ENCODE peak calls at places on chromosomes 3 and 15, in four cellular contexts. One of them, this sample, is unnamed.

GRCh38 chr3:47042231-47042791 is 62.8 kb downstream of the NBEAL2 start:
- DNase-seq in endothelial cell: no peak
- DNase-seq in heart right ventricle: no peak
- DNase-seq in mammary epithelial cell: no peak
- DNase-seq in this sample: peak; percentile 4

GRCh38 chr3:59313365-59313764 is 263.5 kb upstream of the CFAP20DC start:
- DNase-seq in endothelial cell: peak; percentile 71
- DNase-seq in heart right ventricle: peak; percentile 35
- DNase-seq in mammary epithelial cell: peak; percentile 26
- DNase-seq in this sample: peak; percentile 54

GRCh38 chr15:55587321-55588069 is 650 bp downstream of the PYGO1 start:
- DNase-seq in endothelial cell: peak; percentile 33
- DNase-seq in heart right ventricle: peak; percentile 5
- DNase-seq in mammary epithelial cell: peak; percentile 21
- DNase-seq in this sample: peak; percentile 71

GRCh38 chr15:43144512-43144911 is 11.1 kb downstream of the TMEM62 start:
- DNase-seq in endothelial cell: no peak
- DNase-seq in heart right ventricle: no peak
- DNase-seq in mammary epithelial cell: no peak
- DNase-seq in this sample: no peak

GRCh38 chr3:140303875-140304274 is 368.9 kb downstream of the CLSTN2 start:
- DNase-seq in endothelial cell: no peak
- DNase-seq in heart right ventricle: no peak
- DNase-seq in mammary epithelial cell: no peak
- DNase-seq in this sample: no peak

GRCh38 chr3:184261270-184262165 is at the start of gene CAMK2N2:
- DNase-seq in endothelial cell: peak; percentile 34
- DNase-seq in heart right ventricle: peak; percentile 22
- DNase-seq in mammary epithelial cell: peak; percentile 70
- DNase-seq in this sample: peak; percentile 78

GRCh38 chr3:177694316-177694715 is 497.0 kb upstream of the TBL1XR1 start:
- DNase-seq in endothelial cell: no peak
- DNase-seq in heart right ventricle: peak; percentile 20
- DNase-seq in mammary epithelial cell: no peak
- DNase-seq in this sample: no peak

GRCh38 chr3:103218793-103219192 is 784.0 kb downstream of the ZPLD1 start:
- DNase-seq in endothelial cell: no peak
- DNase-seq in heart right ventricle: no peak
- DNase-seq in mammary epithelial cell: no peak
- DNase-seq in this sample: no peak

GRCh38 chr3:180744226-180744625 is 64.9 kb upstream of the CCDC39 start:
- DNase-seq in endothelial cell: no peak
- DNase-seq in heart right ventricle: no peak
- DNase-seq in mammary epithelial cell: no peak
- DNase-seq in this sample: peak; percentile 4

GRCh38 chr15:63984331-63984730 is 62.0 kb downstream of the DAPK2 start:
- DNase-seq in endothelial cell: no peak
- DNase-seq in heart right ventricle: no peak
- DNase-seq in mammary epithelial cell: no peak
- DNase-seq in this sample: no peak

GRCh38 chr3:140360332-140360731 is 317.5 kb upstream of the TRIM42 start:
- DNase-seq in endothelial cell: no peak
- DNase-seq in heart right ventricle: no peak
- DNase-seq in mammary epithelial cell: no peak
- DNase-seq in this sample: no peak

GRCh38 chr3:35723480-35724097 is 84.3 kb downstream of the ARPP21 start:
- DNase-seq in endothelial cell: no peak
- DNase-seq in heart right ventricle: no peak
- DNase-seq in mammary epithelial cell: no peak
- DNase-seq in this sample: no peak

GRCh38 chr15:79371581-79371980 is 60.6 kb upstream of the MINAR1 start:
- DNase-seq in endothelial cell: no peak
- DNase-seq in heart right ventricle: no peak
- DNase-seq in mammary epithelial cell: no peak
- DNase-seq in this sample: no peak

GRCh38 chr15:54820811-54821210 is 375.9 kb downstream of the RSL24D1 start:
- DNase-seq in endothelial cell: no peak
- DNase-seq in heart right ventricle: peak; percentile 5
- DNase-seq in mammary epithelial cell: no peak
- DNase-seq in this sample: no peak

GRCh38 chr15:29636140-29636539 is 186.1 kb downstream of the TJP1 start:
- DNase-seq in endothelial cell: no peak
- DNase-seq in heart right ventricle: no peak
- DNase-seq in mammary epithelial cell: no peak
- DNase-seq in this sample: no peak

GRCh38 chr3:17028363-17028762 is 143.6 kb downstream of the PLCL2 start:
- DNase-seq in endothelial cell: no peak
- DNase-seq in heart right ventricle: no peak
- DNase-seq in mammary epithelial cell: no peak
- DNase-seq in this sample: no peak

GRCh38 chr3:27209595-27210264 is 159.5 kb downstream of the NEK10 start:
- DNase-seq in endothelial cell: no peak
- DNase-seq in heart right ventricle: no peak
- DNase-seq in mammary epithelial cell: no peak
- DNase-seq in this sample: no peak

GRCh38 chr3:169181666-169182065 is 481.8 kb downstream of the MECOM start:
- DNase-seq in endothelial cell: no peak
- DNase-seq in heart right ventricle: no peak
- DNase-seq in mammary epithelial cell: no peak
- DNase-seq in this sample: no peak

GRCh38 chr3:194396897-194397756 is 1.9 kb downstream of the GP5 start:
- DNase-seq in endothelial cell: no peak
- DNase-seq in heart right ventricle: no peak
- DNase-seq in mammary epithelial cell: no peak
- DNase-seq in this sample: no peak

GRCh38 chr3:17831366-17831765 is 88.9 kb upstream of the TBC1D5 start:
- DNase-seq in endothelial cell: no peak
- DNase-seq in heart right ventricle: no peak
- DNase-seq in mammary epithelial cell: peak; percentile 53
- DNase-seq in this sample: no peak

GRCh38 chr15:25173241-25174028 is 218.6 kb downstream of the SNRPN start:
- DNase-seq in endothelial cell: no peak
- DNase-seq in heart right ventricle: peak; percentile 1
- DNase-seq in mammary epithelial cell: no peak
- DNase-seq in this sample: no peak

GRCh38 chr15:101068961-101069734 is 150.0 kb downstream of the LRRK1 start:
- DNase-seq in endothelial cell: peak; percentile 38
- DNase-seq in heart right ventricle: no peak
- DNase-seq in mammary epithelial cell: peak; percentile 88
- DNase-seq in this sample: peak; percentile 78

GRCh38 chr3:157498374-157498773 is 4.8 kb downstream of the VEPH1 start:
- DNase-seq in endothelial cell: no peak
- DNase-seq in heart right ventricle: no peak
- DNase-seq in mammary epithelial cell: no peak
- DNase-seq in this sample: no peak

GRCh38 chr3:157495846-157496245 is 7.4 kb downstream of the VEPH1 start:
- DNase-seq in endothelial cell: no peak
- DNase-seq in heart right ventricle: no peak
- DNase-seq in mammary epithelial cell: no peak
- DNase-seq in this sample: no peak

GRCh38 chr3:157491136-157491535 is 12.1 kb downstream of the VEPH1 start:
- DNase-seq in endothelial cell: no peak
- DNase-seq in heart right ventricle: no peak
- DNase-seq in mammary epithelial cell: no peak
- DNase-seq in this sample: no peak

GRCh38 chr3:157494581-157495281 is 8.5 kb downstream of the VEPH1 start:
- DNase-seq in endothelial cell: no peak
- DNase-seq in heart right ventricle: no peak
- DNase-seq in mammary epithelial cell: no peak
- DNase-seq in this sample: no peak

DNA sequence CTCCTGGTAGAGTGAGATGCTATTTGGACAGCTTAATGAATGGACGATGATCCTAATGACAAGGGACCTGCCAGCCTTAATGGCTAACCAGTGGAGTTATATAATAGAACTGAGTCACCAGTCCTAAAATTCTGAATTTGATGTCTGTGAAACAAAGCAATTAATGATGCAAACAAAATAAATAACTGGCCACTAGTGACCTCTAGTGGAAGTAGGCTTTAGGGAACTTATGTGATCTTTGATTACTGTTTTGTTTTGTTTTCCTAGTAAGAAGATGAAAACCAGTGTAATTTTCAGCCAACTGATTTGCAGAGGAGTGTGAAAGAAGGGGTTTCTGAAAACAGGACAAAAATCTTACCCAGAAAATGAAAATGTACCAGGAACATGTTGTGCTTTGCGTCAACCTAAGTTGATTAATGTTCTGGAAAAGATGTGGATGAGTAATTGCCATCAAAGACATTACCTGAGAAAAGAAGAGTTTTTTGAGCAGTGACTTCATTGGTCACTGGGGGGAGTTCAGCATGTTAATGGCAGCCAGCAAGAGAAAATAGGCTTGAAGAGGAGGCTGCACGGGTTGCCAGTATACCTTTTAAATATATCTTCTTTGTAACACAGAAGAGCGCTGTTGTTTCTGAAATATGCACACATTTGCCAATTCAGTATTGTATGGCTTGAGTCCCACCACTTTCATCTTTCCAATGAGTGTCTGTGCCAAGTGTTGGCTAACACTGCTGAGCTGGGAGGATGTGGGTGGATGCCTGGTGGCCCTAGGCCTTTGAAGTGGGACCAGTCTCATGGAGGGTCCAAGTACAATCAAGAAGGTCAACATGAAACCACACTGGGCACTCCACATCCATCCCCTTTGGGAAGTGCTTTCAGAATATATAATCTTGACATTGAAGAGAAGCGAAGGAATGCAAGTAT is 9.3 kb downstream of the VEPH1 start:
- DNase-seq in endothelial cell: no peak
- DNase-seq in heart right ventricle: no peak
- DNase-seq in mammary epithelial cell: peak; percentile 30
- DNase-seq in this sample: no peak
- TF ChIP-seq CTCF in endothelial cell: peak; percentile 78
- TF ChIP-seq CTCF in heart right ventricle: peak; percentile 61
- TF ChIP-seq CTCF in mammary epithelial cell: peak; percentile 66
- TF ChIP-seq CTCF in this sample: peak; percentile 49

DNA sequence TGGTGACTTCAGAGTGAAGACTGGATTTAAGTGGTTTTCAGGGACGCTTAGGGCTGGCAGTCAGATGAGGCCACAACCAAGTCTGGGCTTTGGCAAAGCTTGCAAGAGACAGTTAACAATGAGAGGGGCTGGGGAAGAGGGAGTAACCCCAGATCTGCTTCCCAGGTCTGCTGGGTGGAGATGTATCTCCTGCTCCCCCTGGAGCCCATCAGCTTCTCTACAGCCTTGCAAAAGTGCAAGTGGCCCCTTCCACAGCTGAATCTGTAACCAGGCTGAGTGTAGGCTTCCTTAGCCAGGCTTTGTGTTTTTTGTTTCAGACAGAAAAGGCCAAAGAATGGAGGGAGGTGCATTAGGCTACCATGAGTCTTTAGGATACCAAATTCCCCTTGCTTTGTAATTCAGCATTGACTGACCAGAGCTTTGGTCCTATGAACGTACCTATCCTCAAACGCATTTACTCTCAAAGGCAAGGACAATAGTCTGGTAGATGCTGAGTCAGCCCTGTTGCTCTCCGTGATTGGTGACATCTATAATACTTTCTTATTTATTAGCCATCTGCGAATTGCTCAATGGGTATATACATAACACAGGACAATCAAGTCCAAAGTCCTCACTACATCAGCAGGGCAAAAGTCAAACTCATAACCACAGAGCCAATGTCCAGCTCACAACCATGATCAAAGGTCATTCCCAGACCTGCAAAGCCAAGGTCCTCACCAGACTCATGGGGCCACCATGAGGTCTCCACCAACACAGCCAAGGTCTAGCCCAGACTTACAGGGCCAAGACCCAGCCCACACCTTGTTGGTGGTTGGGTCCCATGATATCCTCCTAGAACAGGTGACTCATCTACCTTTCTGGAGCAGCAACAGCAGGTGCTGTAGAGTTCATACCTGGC is 17.1 kb downstream of the CCDC13 start:
- DNase-seq in endothelial cell: no peak
- DNase-seq in heart right ventricle: no peak
- DNase-seq in mammary epithelial cell: peak; percentile 14
- DNase-seq in this sample: no peak
- TF ChIP-seq CTCF in endothelial cell: no peak
- TF ChIP-seq CTCF in heart right ventricle: peak; percentile 44
- TF ChIP-seq CTCF in mammary epithelial cell: peak; percentile 11
- TF ChIP-seq CTCF in this sample: peak; percentile 33

GRCh38 chr15:90617668-90618097 is 88.0 kb downstream of the CRTC3 start:
- DNase-seq in endothelial cell: no peak
- DNase-seq in heart right ventricle: no peak
- DNase-seq in mammary epithelial cell: no peak
- DNase-seq in this sample: no peak

GRCh38 chr15:90619939-90620338 is 90.2 kb downstream of the CRTC3 start:
- DNase-seq in endothelial cell: no peak
- DNase-seq in heart right ventricle: no peak
- DNase-seq in mammary epithelial cell: no peak
- DNase-seq in this sample: no peak

GRCh38 chr15:90619468-90619867 is 89.7 kb downstream of the CRTC3 start:
- DNase-seq in endothelial cell: no peak
- DNase-seq in heart right ventricle: no peak
- DNase-seq in mammary epithelial cell: no peak
- DNase-seq in this sample: no peak

GRCh38 chr15:90617171-90617570 is 87.4 kb downstream of the CRTC3 start:
- DNase-seq in endothelial cell: no peak
- DNase-seq in heart right ventricle: no peak
- DNase-seq in mammary epithelial cell: no peak
- DNase-seq in this sample: no peak

GRCh38 chr15:90618330-90619136 is 88.8 kb downstream of the CRTC3 start:
- DNase-seq in endothelial cell: no peak
- DNase-seq in heart right ventricle: no peak
- DNase-seq in mammary epithelial cell: no peak
- DNase-seq in this sample: no peak
- TF ChIP-seq CTCF in endothelial cell: no peak
- TF ChIP-seq CTCF in heart right ventricle: no peak
- TF ChIP-seq CTCF in mammary epithelial cell: no peak
- TF ChIP-seq CTCF in this sample: no peak

GRCh38 chr3:49389297-49389696 is 22.5 kb downstream of the RHOA start:
- DNase-seq in endothelial cell: no peak
- DNase-seq in heart right ventricle: no peak
- DNase-seq in mammary epithelial cell: no peak
- DNase-seq in this sample: no peak

GRCh38 chr3:49385617-49386016 is 26.2 kb downstream of the RHOA start:
- DNase-seq in endothelial cell: no peak
- DNase-seq in heart right ventricle: no peak
- DNase-seq in mammary epithelial cell: no peak
- DNase-seq in this sample: no peak

GRCh38 chr3:49388416-49388815 is 23.4 kb downstream of the RHOA start:
- DNase-seq in endothelial cell: no peak
- DNase-seq in heart right ventricle: no peak
- DNase-seq in mammary epithelial cell: no peak
- DNase-seq in this sample: no peak

GRCh38 chr3:49386056-49386756 is 25.6 kb downstream of the RHOA start:
- DNase-seq in endothelial cell: no peak
- DNase-seq in heart right ventricle: no peak
- DNase-seq in mammary epithelial cell: no peak
- DNase-seq in this sample: no peak

DNA sequence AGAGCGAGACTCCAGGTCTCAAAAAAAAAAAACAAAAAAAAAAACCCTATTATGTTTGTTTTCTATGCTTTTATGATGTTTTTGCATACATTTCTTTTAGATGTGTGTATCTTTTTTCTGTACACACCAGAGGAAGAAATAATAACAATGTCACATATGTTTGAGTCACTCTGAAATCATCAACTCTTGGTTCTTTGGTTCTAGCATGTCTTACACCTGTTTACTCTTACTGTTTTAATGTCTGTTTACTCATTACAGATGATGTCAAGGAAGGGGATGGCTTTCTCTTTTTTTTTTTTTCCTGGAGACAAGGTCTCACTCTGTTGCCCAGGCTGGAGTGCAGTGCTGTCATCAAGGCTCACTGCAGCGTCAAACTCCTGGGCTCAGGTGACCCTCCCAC is 24.1 kb downstream of the RHOA start:
- DNase-seq in endothelial cell: no peak
- DNase-seq in heart right ventricle: no peak
- DNase-seq in mammary epithelial cell: peak; percentile 43
- DNase-seq in this sample: no peak
- TF ChIP-seq CTCF in endothelial cell: no peak
- TF ChIP-seq CTCF in heart right ventricle: no peak
- TF ChIP-seq CTCF in mammary epithelial cell: no peak
- TF ChIP-seq CTCF in this sample: no peak